ENCODE peak calls at places on chromosomes 5 and 9, in six cellular contexts. M is T47D, J is SK-N-SH, A is K562, G is HepG2, H is GM12878. C is an unnamed sample.

GRCh38 chr9:15697459-15697858 is 144.6 kb downstream of the CCDC171 start:
- DNase-seq in A (no peak), J (no peak), G (no peak), H (no peak), M (no peak), C (no peak)

GRCh38 chr9:110536802-110537201 is 42.7 kb downstream of the SVEP1 start:
- DNase-seq in A (no peak), J (no peak), M (no peak), H (no peak), G (no peak), C (no peak)

GRCh38 chr5:12780536-12780935 is 876.3 kb upstream of the CTNND2 start:
- DNase-seq in M (no peak), H (no peak), A (no peak), J (no peak), G (no peak), C (no peak)

GRCh38 chr9:135805422-135806022 is 101.8 kb downstream of the CAMSAP1 start:
- DNase-seq in J (no peak), A (no peak), G (no peak), M (no peak), H (no peak), C (no peak)

GRCh38 chr5:87231037-87231808 is 36.5 kb upstream of the RASA1 start:
- DNase-seq in G (no peak), M (no peak), H (peak), J (no peak), A (no peak), C (no peak)

GRCh38 chr5:168658394-168658793 is 79.2 kb upstream of the PANK3 start:
- DNase-seq in G (no peak), A (no peak), H (no peak), M (no peak), J (peak), C (no peak)

GRCh38 chr9:3285365-3286161 is 240.2 kb downstream of the RFX3 start:
- DNase-seq in M (no peak), H (no peak), G (no peak), A (no peak), J (no peak), C (no peak)

GRCh38 chr5:171676286-171676944 is 109.2 kb upstream of the SMIM23 start:
- DNase-seq in A (no peak), M (no peak), G (no peak), H (no peak), J (no peak), C (no peak)

GRCh38 chr5:65481635-65482271 is at the start of gene ADAMTS6:
- DNase-seq in M (peak), A (peak), G (peak), J (peak), H (peak), C (peak)

GRCh38 chr5:43553381-43553780 is 3.5 kb downstream of the PAIP1 start:
- DNase-seq in G (no peak), H (no peak), J (no peak), A (no peak), M (no peak), C (no peak)

GRCh38 chr9:111113712-111114111 is 75.4 kb upstream of the LPAR1 start:
- DNase-seq in A (no peak), J (no peak), G (no peak), H (no peak), M (no peak), C (no peak)

GRCh38 chr5:131513780-131514179 is 121.2 kb downstream of the RAPGEF6 start:
- DNase-seq in A (no peak), H (no peak), G (no peak), J (no peak), M (no peak), C (no peak)

GRCh38 chr5:95759005-95759404 is 27.9 kb downstream of the RHOBTB3 start:
- DNase-seq in A (no peak), J (no peak), H (no peak), G (peak), M (no peak), C (no peak)

GRCh38 chr5:158506648-158507047 is 593.1 kb downstream of the EBF1 start:
- DNase-seq in H (no peak), G (no peak), J (no peak), M (no peak), A (no peak), C (no peak)

GRCh38 chr5:140042551-140043507 is at the start of gene NRG2:
- DNase-seq in M (peak), H (no peak), J (peak), G (peak), A (peak), C (peak)

GRCh38 chr5:132414634-132415377 is 45.3 kb downstream of the SLC22A5 start:
- DNase-seq in A (no peak), J (no peak), M (peak), H (no peak), G (peak), C (peak)

GRCh38 chr9:126781717-126782388 is 23.0 kb upstream of the ZBTB43 start:
- DNase-seq in G (peak), A (peak), H (no peak), M (peak), J (peak), C (peak)

GRCh38 chr5:178247481-178248456 is 15.2 kb upstream of the PHYKPL start:
- DNase-seq in A (no peak), M (no peak), H (no peak), G (no peak), J (peak), C (no peak)

GRCh38 chr9:16883586-16883985 is 13.1 kb upstream of the BNC2 start:
- DNase-seq in M (no peak), J (no peak), G (no peak), H (no peak), A (no peak), C (no peak)

GRCh38 chr5:91007251-91007650 is 375.9 kb downstream of the ARRDC3 start:
- DNase-seq in H (no peak), M (no peak), G (no peak), A (no peak), J (no peak), C (no peak)

GRCh38 chr9:111661802-111662491 is 542 bp downstream of the GNG10 start:
- DNase-seq in M (peak), J (peak), A (peak), H (no peak), G (no peak), C (no peak)

GRCh38 chr5:131171276-131171815 is 602 bp downstream of the LYRM7 start:
- DNase-seq in A (no peak), G (peak), H (no peak), M (peak), J (no peak), C (no peak)

GRCh38 chr5:83665631-83666030 is 55.0 kb downstream of the HAPLN1 start:
- DNase-seq in H (no peak), G (no peak), A (no peak), J (no peak), M (no peak), C (no peak)

GRCh38 chr9:131682261-131682660 is 57.6 kb downstream of the RAPGEF1 start:
- DNase-seq in H (no peak), M (no peak), G (no peak), A (no peak), J (no peak), C (no peak)

GRCh38 chr9:136900988-136901515 is 14.7 kb downstream of the TRAF2 start:
- DNase-seq in G (no peak), M (peak), J (no peak), H (no peak), A (no peak), C (no peak)

GRCh38 chr5:96823900-96824351 is 16.2 kb upstream of the ERAP1 start:
- DNase-seq in H (no peak), G (peak), M (no peak), A (no peak), J (peak), C (no peak)

GRCh38 chr5:170861855-170862766 is at the start of gene RANBP17:
- DNase-seq in G (no peak), J (peak), M (peak), H (no peak), A (no peak), C (peak)

GRCh38 chr5:95864944-95865504 is 42.5 kb upstream of the GLRX start:
- DNase-seq in H (no peak), G (peak), M (peak), J (no peak), A (no peak), C (no peak)

GRCh38 chr5:99900302-99900811 is 634.8 kb upstream of the FAM174A start:
- DNase-seq in H (no peak), A (no peak), J (no peak), G (no peak), M (peak), C (peak)

GRCh38 chr9:97484134-97484533 is 17.3 kb upstream of the TMOD1 start:
- DNase-seq in A (no peak), M (no peak), J (no peak), G (no peak), H (no peak), C (no peak)

GRCh38 chr5:34756781-34757624 is 82.0 kb upstream of the TTC23L start:
- DNase-seq in H (no peak), M (no peak), J (no peak), G (peak), A (no peak), C (no peak)

GRCh38 chr9:116506685-116507084 is 180.4 kb upstream of the TRIM32 start:
- DNase-seq in J (no peak), G (no peak), A (no peak), H (no peak), M (no peak), C (no peak)

GRCh38 chr5:167643616-167644015 is 647.8 kb upstream of the WWC1 start:
- DNase-seq in G (no peak), J (no peak), H (no peak), A (no peak), M (no peak), C (no peak)

GRCh38 chr5:95846554-95847260 is 24.2 kb upstream of the GLRX start:
- DNase-seq in G (peak), M (peak), H (no peak), A (peak), J (peak), C (no peak)

GRCh38 chr9:113221800-113222481 is 597 bp downstream of the SLC31A1 start:
- DNase-seq in A (peak), G (peak), J (peak), M (no peak), H (no peak), C (no peak)

GRCh38 chr9:94034511-94034910 is 49.8 kb upstream of the PTPDC1 start:
- DNase-seq in J (no peak), M (no peak), H (no peak), G (no peak), A (no peak), C (no peak)

GRCh38 chr9:28179893-28180292 is 606.6 kb upstream of the C9orf72 start:
- DNase-seq in J (peak), M (no peak), G (no peak), A (no peak), H (no peak), C (no peak)

GRCh38 chr5:175579742-175580432 is 78.0 kb upstream of the HRH2 start:
- DNase-seq in G (no peak), M (no peak), H (no peak), J (no peak), A (no peak), C (no peak)

GRCh38 chr5:56616454-56617160 is 198.7 kb upstream of the MAP3K1 start:
- DNase-seq in J (no peak), H (no peak), A (no peak), M (peak), G (no peak), C (no peak)

GRCh38 chr5:125476888-125477585 is 730.6 kb upstream of the ZNF608 start:
- DNase-seq in M (no peak), J (no peak), G (no peak), H (no peak), A (no peak), C (no peak)
- TF ChIP-seq JUND in M (no peak), J (peak), G (no peak), H (no peak), A (no peak), C (no peak)

GRCh38 chr9:21558079-21558478 is 76.0 kb upstream of the IFNE start:
- DNase-seq in G (no peak), J (no peak), H (no peak), M (no peak), A (no peak), C (no peak)

GRCh38 chr9:21561502-21561901 is 79.4 kb upstream of the IFNE start:
- DNase-seq in G (no peak), M (no peak), H (no peak), J (no peak), A (no peak), C (no peak)

GRCh38 chr9:21560281-21560745 is 78.2 kb upstream of the IFNE start:
- DNase-seq in A (no peak), J (no peak), H (no peak), M (no peak), G (no peak), C (no peak)

GRCh38 chr9:21558627-21559401 is 76.7 kb upstream of the IFNE start:
- DNase-seq in H (no peak), A (no peak), J (no peak), G (no peak), M (no peak), C (no peak)

DNA sequence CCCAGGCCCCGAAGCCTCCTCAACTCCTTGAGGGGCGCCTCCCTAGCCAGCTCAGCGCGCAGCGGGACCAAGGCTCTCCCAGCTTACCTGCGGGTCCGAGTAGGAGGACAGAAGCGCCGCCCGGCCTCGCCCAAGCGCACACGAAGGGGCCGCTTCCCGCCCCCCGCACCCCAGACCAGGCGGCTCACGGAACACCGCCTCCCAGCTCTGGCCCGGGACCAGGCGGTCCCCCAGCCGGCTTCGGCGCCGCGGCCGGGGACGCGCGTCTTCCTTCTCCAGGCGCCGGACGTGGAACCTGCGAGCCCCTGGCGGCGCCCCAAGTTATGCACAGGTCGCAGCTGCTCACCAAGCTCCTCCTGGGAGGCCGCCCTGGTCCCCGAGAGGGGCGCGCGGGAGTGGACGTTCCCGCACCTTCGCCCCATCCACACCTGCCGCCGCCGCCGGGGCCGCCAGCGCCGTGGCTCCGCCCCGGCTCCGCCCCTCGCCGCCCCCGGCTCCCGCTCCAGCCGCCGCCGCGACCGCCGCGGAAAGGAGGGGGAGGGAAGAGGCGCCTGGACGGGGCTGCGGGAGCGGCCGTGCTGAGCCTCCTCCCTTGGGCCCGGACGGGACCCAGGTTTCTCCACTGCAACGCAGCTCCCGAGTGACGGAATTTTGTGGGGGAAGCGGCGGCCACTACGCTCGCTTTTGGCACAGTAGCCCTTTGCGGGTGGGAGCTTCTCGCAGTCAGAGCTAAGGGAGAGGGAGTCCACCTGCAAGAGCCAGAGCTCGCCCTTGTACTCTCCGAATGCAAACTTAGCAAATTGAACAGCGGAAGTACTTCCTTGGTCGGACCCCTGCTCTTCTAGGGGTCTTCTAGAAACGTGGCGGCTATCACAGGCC is 77.5 kb upstream of the IFNE start:
- DNase-seq in H (no peak), A (no peak), G (no peak), M (no peak), J (peak), C (no peak)
- TF ChIP-seq JUND in H (no peak), A (no peak), G (no peak), M (no peak), J (no peak), C (no peak)

GRCh38 chr9:99720455-99721050 is 101.1 kb upstream of the NR4A3 start:
- DNase-seq in H (peak), G (no peak), J (no peak), M (no peak), A (no peak), C (no peak)
- TF ChIP-seq JUND in H (no peak), G (no peak), J (no peak), M (no peak), A (no peak), C (no peak)

GRCh38 chr9:78671785-78672184 is 374.9 kb downstream of the PSAT1 start:
- DNase-seq in J (no peak), A (no peak), G (no peak), M (no peak), H (no peak), C (no peak)
- TF ChIP-seq JUND in J (peak), A (no peak), G (no peak), M (no peak), H (no peak), C (no peak)

C was measured in HCT116.